ENCODE peak calls at places on chromosomes 4 and X, in eight cellular contexts. One of them, this sample, is unnamed.

GRCh38 chr4:138835833-138836521 is 179.6 kb upstream of the NOCT start:
- DNase-seq in tibial nerve: no peak
- DNase-seq in stomach: no peak
- DNase-seq in sigmoid colon: no peak
- DNase-seq in transverse colon: peak
- DNase-seq in SK-N-SH: peak
- DNase-seq in H1: no peak
- DNase-seq in A549: peak
- DNase-seq in this sample: no peak

GRCh38 chrX:53686151-53686885 is at the start of gene HUWE1:
- DNase-seq in tibial nerve: peak
- DNase-seq in stomach: peak
- DNase-seq in sigmoid colon: peak
- DNase-seq in transverse colon: peak
- DNase-seq in SK-N-SH: peak
- DNase-seq in H1: peak
- DNase-seq in A549: peak
- DNase-seq in this sample: peak

GRCh38 chrX:120749141-120749846 is 119.4 kb upstream of the C1GALT1C1 start:
- DNase-seq in tibial nerve: no peak
- DNase-seq in stomach: no peak
- DNase-seq in sigmoid colon: no peak
- DNase-seq in transverse colon: peak
- DNase-seq in SK-N-SH: no peak
- DNase-seq in H1: no peak
- DNase-seq in A549: no peak
- DNase-seq in this sample: no peak

GRCh38 chr4:147965056-147965455 is 233.2 kb downstream of the ARHGAP10 start:
- DNase-seq in tibial nerve: no peak
- DNase-seq in stomach: peak
- DNase-seq in sigmoid colon: no peak
- DNase-seq in transverse colon: peak
- DNase-seq in SK-N-SH: no peak
- DNase-seq in H1: no peak
- DNase-seq in A549: no peak
- DNase-seq in this sample: no peak

GRCh38 chr4:6988016-6988715 is 55.0 kb upstream of the TADA2B start:
- DNase-seq in tibial nerve: no peak
- DNase-seq in stomach: no peak
- DNase-seq in sigmoid colon: no peak
- DNase-seq in transverse colon: peak
- DNase-seq in SK-N-SH: peak
- DNase-seq in H1: no peak
- DNase-seq in A549: no peak
- DNase-seq in this sample: no peak

GRCh38 chr4:162912482-162912881 is 254.2 kb downstream of the NAF1 start:
- DNase-seq in tibial nerve: no peak
- DNase-seq in stomach: no peak
- DNase-seq in sigmoid colon: no peak
- DNase-seq in transverse colon: no peak
- DNase-seq in SK-N-SH: no peak
- DNase-seq in H1: no peak
- DNase-seq in A549: no peak
- DNase-seq in this sample: no peak

GRCh38 chrX:137896123-137896522 is 330.2 kb downstream of the ZIC3 start:
- DNase-seq in tibial nerve: no peak
- DNase-seq in stomach: no peak
- DNase-seq in sigmoid colon: no peak
- DNase-seq in transverse colon: no peak
- DNase-seq in SK-N-SH: no peak
- DNase-seq in H1: peak
- DNase-seq in A549: no peak
- DNase-seq in this sample: no peak

GRCh38 chrX:78595901-78596502 is 63.1 kb downstream of the RTL3 start:
- DNase-seq in tibial nerve: peak
- DNase-seq in stomach: no peak
- DNase-seq in sigmoid colon: no peak
- DNase-seq in transverse colon: no peak
- DNase-seq in SK-N-SH: no peak
- DNase-seq in H1: peak
- DNase-seq in A549: peak
- DNase-seq in this sample: no peak

GRCh38 chrX:138157850-138158249 is 553.7 kb downstream of the FGF13 start:
- DNase-seq in tibial nerve: no peak
- DNase-seq in stomach: no peak
- DNase-seq in sigmoid colon: no peak
- DNase-seq in transverse colon: no peak
- DNase-seq in SK-N-SH: no peak
- DNase-seq in H1: no peak
- DNase-seq in A549: no peak
- DNase-seq in this sample: no peak

GRCh38 chr4:184419976-184420375 is 54.4 kb downstream of the IRF2 start:
- DNase-seq in tibial nerve: no peak
- DNase-seq in stomach: no peak
- DNase-seq in sigmoid colon: no peak
- DNase-seq in transverse colon: no peak
- DNase-seq in SK-N-SH: no peak
- DNase-seq in H1: no peak
- DNase-seq in A549: no peak
- DNase-seq in this sample: no peak

GRCh38 chr4:184417802-184418511 is 56.4 kb downstream of the IRF2 start:
- DNase-seq in tibial nerve: no peak
- DNase-seq in stomach: no peak
- DNase-seq in sigmoid colon: no peak
- DNase-seq in transverse colon: no peak
- DNase-seq in SK-N-SH: no peak
- DNase-seq in H1: no peak
- DNase-seq in A549: peak
- DNase-seq in this sample: no peak

GRCh38 chr4:184415071-184415470 is 59.3 kb downstream of the IRF2 start:
- DNase-seq in tibial nerve: no peak
- DNase-seq in stomach: no peak
- DNase-seq in sigmoid colon: no peak
- DNase-seq in transverse colon: no peak
- DNase-seq in SK-N-SH: no peak
- DNase-seq in H1: no peak
- DNase-seq in A549: no peak
- DNase-seq in this sample: no peak

GRCh38 chr4:184420402-184420801 is 53.9 kb downstream of the IRF2 start:
- DNase-seq in tibial nerve: no peak
- DNase-seq in stomach: no peak
- DNase-seq in sigmoid colon: no peak
- DNase-seq in transverse colon: no peak
- DNase-seq in SK-N-SH: no peak
- DNase-seq in H1: no peak
- DNase-seq in A549: no peak
- DNase-seq in this sample: no peak

GRCh38 chr4:184416913-184417734 is 57.2 kb downstream of the IRF2 start:
- DNase-seq in tibial nerve: no peak
- DNase-seq in stomach: no peak
- DNase-seq in sigmoid colon: no peak
- DNase-seq in transverse colon: peak
- DNase-seq in SK-N-SH: no peak
- DNase-seq in H1: no peak
- DNase-seq in A549: no peak
- DNase-seq in this sample: no peak
- TF ChIP-seq EP300 in tibial nerve: no peak
- TF ChIP-seq EP300 in stomach: no peak
- TF ChIP-seq EP300 in sigmoid colon: no peak
- TF ChIP-seq EP300 in transverse colon: no peak
- TF ChIP-seq EP300 in SK-N-SH: no peak
- TF ChIP-seq EP300 in H1: no peak
- TF ChIP-seq EP300 in A549: no peak
- TF ChIP-seq EP300 in this sample: no peak

DNA sequence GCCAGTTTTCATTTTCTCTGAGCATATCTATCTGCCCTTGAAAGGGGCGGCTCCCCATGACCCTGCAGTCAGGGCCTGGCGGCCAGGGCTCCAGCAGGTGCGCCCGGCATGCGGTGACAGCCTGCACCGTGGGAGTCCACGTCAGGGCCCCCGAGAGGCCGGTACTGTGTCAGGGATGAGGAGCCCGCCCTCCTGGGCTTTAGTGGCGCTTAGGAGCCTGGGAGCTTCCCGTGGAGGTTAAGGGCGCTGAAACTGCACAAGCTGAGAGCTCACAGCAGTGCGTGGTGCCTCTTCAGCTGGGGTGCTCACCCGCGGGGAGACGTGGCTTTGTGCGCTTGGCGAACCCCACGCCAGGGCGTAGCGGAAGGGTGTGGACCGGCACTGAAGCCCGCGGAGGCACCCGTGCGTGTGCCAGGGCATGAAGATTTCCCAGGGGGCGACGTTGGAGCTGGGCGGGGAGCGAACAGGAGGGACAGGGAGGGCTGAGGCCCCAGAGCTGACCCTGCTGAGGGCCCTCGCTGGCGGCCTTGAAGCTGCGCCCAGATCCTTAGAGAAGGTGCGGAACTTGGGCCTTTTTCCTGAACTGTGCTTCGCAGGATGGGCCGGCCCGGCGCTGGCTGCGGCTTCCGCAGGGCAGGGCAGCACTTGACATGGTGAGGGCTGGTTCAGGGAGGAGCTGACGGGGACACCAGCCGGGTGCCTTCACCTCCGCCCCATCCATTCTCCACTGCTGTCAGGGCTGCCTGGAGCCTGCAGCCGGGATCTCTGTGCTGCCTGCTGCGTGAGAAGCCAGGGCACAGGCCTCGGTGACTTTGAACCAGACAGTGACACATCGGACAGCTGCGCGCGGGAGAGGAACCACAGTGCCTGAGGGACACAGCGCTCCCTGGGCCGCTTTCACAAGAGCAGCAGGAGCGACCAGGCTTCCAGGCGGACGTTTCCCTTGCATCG is 32.9 kb downstream of the HTT-AS start:
- DNase-seq in tibial nerve: peak
- DNase-seq in stomach: peak
- DNase-seq in sigmoid colon: peak
- DNase-seq in transverse colon: peak
- DNase-seq in SK-N-SH: peak
- DNase-seq in H1: no peak
- DNase-seq in A549: no peak
- DNase-seq in this sample: peak
- TF ChIP-seq EP300 in tibial nerve: no peak
- TF ChIP-seq EP300 in stomach: no peak
- TF ChIP-seq EP300 in sigmoid colon: no peak
- TF ChIP-seq EP300 in transverse colon: no peak
- TF ChIP-seq EP300 in SK-N-SH: no peak
- TF ChIP-seq EP300 in H1: no peak
- TF ChIP-seq EP300 in A549: no peak
- TF ChIP-seq EP300 in this sample: no peak

DNA sequence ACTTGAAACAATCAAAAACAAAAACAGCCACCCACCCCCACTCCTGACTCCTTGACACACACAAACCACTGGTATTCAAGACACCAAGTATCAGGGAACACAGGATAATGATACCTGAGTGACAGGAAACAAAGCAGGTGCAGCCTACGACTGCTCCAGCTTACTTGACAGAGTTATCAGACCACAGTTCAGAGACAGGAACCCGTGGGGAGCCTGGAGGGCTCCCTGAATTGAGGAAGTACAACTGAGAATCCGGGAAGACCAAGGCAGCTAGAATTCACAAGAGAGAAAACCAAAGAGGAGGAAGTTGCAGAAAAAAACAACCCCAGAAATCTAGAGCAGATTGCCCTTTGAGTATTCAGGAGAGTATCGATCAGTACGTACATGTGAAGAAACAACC is 20.5 kb downstream of the COMMD8 start:
- DNase-seq in tibial nerve: no peak
- DNase-seq in stomach: no peak
- DNase-seq in sigmoid colon: no peak
- DNase-seq in transverse colon: no peak
- DNase-seq in SK-N-SH: no peak
- DNase-seq in H1: no peak
- DNase-seq in A549: no peak
- DNase-seq in this sample: no peak
- TF ChIP-seq EP300 in tibial nerve: no peak
- TF ChIP-seq EP300 in stomach: no peak
- TF ChIP-seq EP300 in sigmoid colon: no peak
- TF ChIP-seq EP300 in transverse colon: no peak
- TF ChIP-seq EP300 in SK-N-SH: no peak
- TF ChIP-seq EP300 in H1: no peak
- TF ChIP-seq EP300 in A549: no peak
- TF ChIP-seq EP300 in this sample: no peak

DNA sequence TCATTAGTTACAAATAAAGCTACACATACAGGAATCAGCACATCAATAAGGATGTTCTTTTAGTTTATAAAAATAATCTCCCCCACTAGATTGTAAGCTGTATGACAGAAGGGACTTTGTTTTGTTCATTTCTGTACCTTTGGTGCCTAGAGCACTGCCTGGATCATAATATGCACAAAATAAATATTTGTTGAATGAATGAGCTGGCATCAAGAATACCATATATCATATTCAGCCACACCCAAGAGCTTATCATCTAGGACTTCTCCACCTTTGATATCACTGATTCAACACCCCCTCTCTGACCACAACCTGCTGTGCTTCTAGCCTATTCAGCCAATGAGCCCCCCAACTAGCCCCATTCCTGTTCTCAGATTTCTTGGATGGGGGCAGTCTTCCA is 10.6 kb downstream of the SYTL4 start:
- DNase-seq in tibial nerve: no peak
- DNase-seq in stomach: no peak
- DNase-seq in sigmoid colon: no peak
- DNase-seq in transverse colon: no peak
- DNase-seq in SK-N-SH: no peak
- DNase-seq in H1: no peak
- DNase-seq in A549: peak
- DNase-seq in this sample: no peak
- TF ChIP-seq EP300 in tibial nerve: no peak
- TF ChIP-seq EP300 in stomach: no peak
- TF ChIP-seq EP300 in sigmoid colon: no peak
- TF ChIP-seq EP300 in transverse colon: no peak
- TF ChIP-seq EP300 in SK-N-SH: no peak
- TF ChIP-seq EP300 in H1: no peak
- TF ChIP-seq EP300 in A549: no peak
- TF ChIP-seq EP300 in this sample: no peak

GRCh38 chrX:69616520-69617203 is 749 bp downstream of the EDA start:
- DNase-seq in tibial nerve: peak
- DNase-seq in stomach: peak
- DNase-seq in sigmoid colon: peak
- DNase-seq in transverse colon: peak
- DNase-seq in SK-N-SH: peak
- DNase-seq in H1: no peak
- DNase-seq in A549: no peak
- DNase-seq in this sample: peak
- TF ChIP-seq EP300 in tibial nerve: no peak
- TF ChIP-seq EP300 in stomach: no peak
- TF ChIP-seq EP300 in sigmoid colon: no peak
- TF ChIP-seq EP300 in transverse colon: no peak
- TF ChIP-seq EP300 in SK-N-SH: no peak
- TF ChIP-seq EP300 in H1: no peak
- TF ChIP-seq EP300 in A549: no peak
- TF ChIP-seq EP300 in this sample: no peak

DNA sequence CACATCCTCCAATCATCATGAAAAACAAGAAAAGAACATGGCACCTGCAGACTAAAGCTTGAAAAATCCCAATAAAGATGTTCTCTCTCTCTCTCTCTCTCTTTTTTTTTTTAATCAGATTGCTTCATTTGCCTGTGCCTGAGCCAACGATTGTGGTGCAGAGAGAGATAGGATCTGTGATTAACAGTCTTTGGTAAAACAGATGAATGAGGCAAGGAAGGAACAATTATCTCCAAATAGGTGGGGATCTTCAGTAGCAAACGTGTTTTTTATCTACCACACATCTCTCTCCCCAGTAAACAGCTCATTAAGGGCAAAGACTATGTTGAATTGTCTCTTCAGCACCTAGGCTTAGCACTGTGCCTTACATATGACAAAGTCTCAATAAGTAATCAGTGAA is 96.2 kb downstream of the SMIM20 start:
- DNase-seq in tibial nerve: no peak
- DNase-seq in stomach: no peak
- DNase-seq in sigmoid colon: no peak
- DNase-seq in transverse colon: no peak
- DNase-seq in SK-N-SH: no peak
- DNase-seq in H1: no peak
- DNase-seq in A549: no peak
- DNase-seq in this sample: no peak
- TF ChIP-seq EP300 in tibial nerve: no peak
- TF ChIP-seq EP300 in stomach: no peak
- TF ChIP-seq EP300 in sigmoid colon: no peak
- TF ChIP-seq EP300 in transverse colon: no peak
- TF ChIP-seq EP300 in SK-N-SH: no peak
- TF ChIP-seq EP300 in H1: no peak
- TF ChIP-seq EP300 in A549: no peak
- TF ChIP-seq EP300 in this sample: no peak

This sample was measured in ovary.